ENCODE peak calls at places on chromosomes 2 and 18, in ten cellular contexts. C is islet precursor cell; X is CD8-positive, alpha-beta memory T cell; D is stimulated activated CD4-positive, alpha-beta T cell treated with anti-CD3 and anti-CD28 coated beads, Interleukin-4, amount 100 ng/mL, for 48 hours; J is HT-29; Q is HFFc6; E is astrocyte of the spinal cord; R is hepatocyte; W is stimulated activated naive CD8-positive, alpha-beta T cell treated with anti-CD3 and anti-CD28 coated beads, Interleukin-15, Interleukin-2, amounts not matched to agents 100 U/mL and 50 U/mL, for 24 hours; Z is endothelial cell. N is an unnamed sample.

GRCh38 chr18:48534364-48534763 is 4.5 kb upstream of the CTIF start:
- DNase-seq in C (peak), X (no peak), Q (peak), Z (no peak), W (no peak), E (peak), R (no peak), J (no peak), D (no peak), N (no peak)

GRCh38 chr2:213848631-213849030 is 562.2 kb upstream of the VWC2L start:
- DNase-seq in E (peak), D (no peak), Z (no peak), X (no peak), Q (no peak), J (no peak), R (no peak), C (no peak), W (no peak), N (no peak)

GRCh38 chr2:20551231-20551944 is 99.5 kb downstream of the HS1BP3 start:
- DNase-seq in C (no peak), Z (no peak), J (no peak), Q (no peak), X (no peak), W (no peak), R (no peak), E (no peak), D (no peak), N (no peak)

GRCh38 chr2:56107486-56107885 is 76.3 kb upstream of the CCDC85A start:
- DNase-seq in E (no peak), W (no peak), Z (no peak), J (no peak), Q (no peak), R (no peak), X (no peak), D (no peak), C (no peak), N (no peak)

GRCh38 chr2:95012881-95013550 is 12.5 kb upstream of the MAL start:
- DNase-seq in Q (no peak), R (no peak), C (no peak), X (no peak), J (no peak), D (no peak), Z (no peak), E (no peak), W (no peak), N (no peak)

GRCh38 chr18:36839835-36840234 is 10.9 kb downstream of the KIAA1328 start:
- DNase-seq in C (no peak), D (no peak), J (no peak), R (no peak), W (no peak), Z (no peak), X (no peak), E (no peak), Q (no peak), N (no peak)

GRCh38 chr2:207847807-207848544 is 78.3 kb upstream of the FZD5 start:
- DNase-seq in R (peak), J (peak), W (no peak), X (no peak), Z (no peak), D (no peak), C (no peak), E (peak), Q (peak), N (no peak)

GRCh38 chr2:189466656-189467055 is 25.4 kb downstream of the WDR75 start:
- DNase-seq in Z (peak), E (peak), J (peak), D (no peak), C (no peak), X (no peak), W (no peak), Q (peak), R (peak), N (peak)

GRCh38 chr2:225025917-225026571 is 16.2 kb downstream of the DOCK10 start:
- DNase-seq in R (no peak), J (no peak), X (no peak), C (no peak), E (peak), Q (peak), W (no peak), D (no peak), Z (no peak), N (peak)

GRCh38 chr18:2697184-2697583 is 41.7 kb downstream of the SMCHD1 start:
- DNase-seq in R (no peak), E (no peak), J (no peak), C (no peak), D (no peak), W (no peak), Z (no peak), X (no peak), Q (no peak), N (no peak)

GRCh38 chr2:53715568-53715967 is 52.0 kb upstream of the CHAC2 start:
- DNase-seq in C (no peak), X (no peak), R (no peak), W (no peak), E (peak), Q (no peak), Z (no peak), D (no peak), J (peak), N (peak)